ENCODE peak calls at places on chromosomes 11 and 22, in ten cellular contexts. L, N, Z, O, I, V, H, T, Y and S are unnamed samples.

GRCh38 chr11:129006161-129006560 is 63.5 kb upstream of the TP53AIP1 start:
- DNase-seq in L (no peak), N (no peak), Z (no peak), O (no peak), I (no peak), V (no peak), H (no peak), T (no peak), Y (no peak), S (no peak)

GRCh38 chr22:25774575-25775026 is 32.6 kb downstream of the MYO18B start:
- DNase-seq in L (no peak), N (peak), Z (peak), O (no peak), I (no peak), V (no peak), H (no peak), T (no peak), Y (no peak), S (no peak)

GRCh38 chr11:50071584-50072225 is 39.0 kb downstream of the OR4C45 start:
- DNase-seq in L (no peak), N (no peak), Z (no peak), O (no peak), I (no peak), V (no peak), H (no peak), T (no peak), Y (no peak), S (no peak)

GRCh38 chr11:116397556-116398167 is 375.1 kb downstream of the BUD13 start:
- DNase-seq in L (no peak), N (no peak), Z (no peak), O (no peak), I (no peak), V (no peak), H (no peak), T (no peak), Y (no peak), S (no peak)

GRCh38 chr22:50577987-50578775 is at the start of gene CPT1B:
- DNase-seq in L (no peak), N (no peak), Z (no peak), O (no peak), I (peak), V (no peak), H (no peak), T (no peak), Y (no peak), S (no peak)

GRCh38 chr11:67352546-67353316 is 615 bp downstream of the POLD4 start:
- DNase-seq in L (peak), N (peak), Z (peak), O (no peak), I (peak), V (no peak), H (no peak), T (peak), Y (no peak), S (peak)

GRCh38 chr22:36143956-36144355 is 16.6 kb downstream of the APOL3 start:
- DNase-seq in L (no peak), N (no peak), Z (no peak), O (no peak), I (no peak), V (no peak), H (no peak), T (no peak), Y (no peak), S (no peak)

GRCh38 chr22:49147171-49147570 is 680.5 kb downstream of the BRD1 start:
- DNase-seq in L (no peak), N (no peak), Z (no peak), O (no peak), I (no peak), V (no peak), H (no peak), T (no peak), Y (no peak), S (no peak)

GRCh38 chr11:124114942-124115781 is at the start of gene VWA5A:
- DNase-seq in L (peak), N (peak), Z (peak), O (peak), I (peak), V (peak), H (no peak), T (peak), Y (peak), S (peak)

GRCh38 chr22:30205281-30206115 is 41.1 kb downstream of the LIF start:
- DNase-seq in L (no peak), N (no peak), Z (no peak), O (peak), I (no peak), V (peak), H (peak), T (peak), Y (no peak), S (peak)

GRCh38 chr11:111440416-111441205 is 61.5 kb upstream of the POU2AF1 start:
- DNase-seq in L (peak), N (no peak), Z (no peak), O (no peak), I (no peak), V (no peak), H (peak), T (no peak), Y (no peak), S (no peak)

GRCh38 chr22:48301421-48301820 is 1526.3 kb downstream of the BRD1 start:
- DNase-seq in L (no peak), N (no peak), Z (no peak), O (no peak), I (no peak), V (no peak), H (no peak), T (no peak), Y (no peak), S (no peak)

GRCh38 chr11:706957-707816 is 1.2 kb downstream of the EPS8L2 start:
- DNase-seq in L (no peak), N (no peak), Z (peak), O (peak), I (peak), V (peak), H (peak), T (no peak), Y (no peak), S (peak)

GRCh38 chr11:67202045-67202444 is 64.2 kb upstream of the GRK2 start:
- DNase-seq in L (no peak), N (no peak), Z (no peak), O (no peak), I (no peak), V (no peak), H (no peak), T (no peak), Y (no peak), S (no peak)

GRCh38 chr11:112652786-112653390 is 308.3 kb upstream of the NCAM1 start:
- DNase-seq in L (no peak), N (no peak), Z (no peak), O (peak), I (no peak), V (peak), H (no peak), T (no peak), Y (no peak), S (peak)

GRCh38 chr11:8018742-8019631 is 31.9 kb downstream of the EIF3F start:
- DNase-seq in L (peak), N (peak), Z (peak), O (peak), I (peak), V (peak), H (no peak), T (no peak), Y (peak), S (peak)

GRCh38 chr22:46996595-46997310 is 234.3 kb downstream of the TBC1D22A start:
- DNase-seq in L (no peak), N (no peak), Z (peak), O (no peak), I (no peak), V (no peak), H (no peak), T (no peak), Y (no peak), S (no peak)

GRCh38 chr11:59186130-59186594 is 14.2 kb downstream of the DTX4 start:
- DNase-seq in L (peak), N (peak), Z (peak), O (no peak), I (no peak), V (peak), H (no peak), T (no peak), Y (peak), S (peak)

GRCh38 chr11:20000393-20001134 is 159.7 kb downstream of the DBX1 start:
- DNase-seq in L (no peak), N (no peak), Z (peak), O (no peak), I (no peak), V (no peak), H (no peak), T (peak), Y (no peak), S (no peak)

GRCh38 chr11:77250881-77251640 is 50.4 kb downstream of the GDPD4 start:
- DNase-seq in L (no peak), N (no peak), Z (no peak), O (peak), I (no peak), V (no peak), H (no peak), T (no peak), Y (no peak), S (peak)

GRCh38 chr22:33539902-33540751 is 380.1 kb downstream of the LARGE1 start:
- DNase-seq in L (peak), N (no peak), Z (peak), O (no peak), I (peak), V (peak), H (no peak), T (peak), Y (no peak), S (no peak)

GRCh38 chr22:45997077-45997774 is 20.3 kb upstream of the WNT7B start:
- DNase-seq in L (peak), N (peak), Z (peak), O (peak), I (peak), V (peak), H (peak), T (peak), Y (no peak), S (peak)

GRCh38 chr11:69909561-69910518 is 90.6 kb upstream of the FGF3 start:
- DNase-seq in L (no peak), N (peak), Z (no peak), O (peak), I (peak), V (no peak), H (peak), T (peak), Y (no peak), S (no peak)

GRCh38 chr11:19670030-19670761 is 42.4 kb upstream of the NAV2 start:
- DNase-seq in L (no peak), N (no peak), Z (no peak), O (peak), I (no peak), V (peak), H (no peak), T (no peak), Y (no peak), S (peak)

GRCh38 chr11:694563-695331 is at the start of gene DEAF1:
- DNase-seq in L (peak), N (peak), Z (peak), O (peak), I (peak), V (peak), H (peak), T (peak), Y (peak), S (peak)

GRCh38 chr22:32207971-32208480 is 3.2 kb upstream of the RFPL2 start:
- DNase-seq in L (no peak), N (no peak), Z (no peak), O (no peak), I (no peak), V (no peak), H (no peak), T (no peak), Y (no peak), S (no peak)

GRCh38 chr11:134445601-134446325 is 33.7 kb upstream of the B3GAT1 start:
- DNase-seq in L (no peak), N (no peak), Z (no peak), O (no peak), I (peak), V (no peak), H (no peak), T (no peak), Y (no peak), S (no peak)

GRCh38 chr11:88535916-88536547 is 198.5 kb upstream of the CTSC start:
- DNase-seq in L (no peak), N (no peak), Z (no peak), O (peak), I (no peak), V (no peak), H (no peak), T (no peak), Y (no peak), S (peak)

GRCh38 chr11:100515087-100515486 is 172.0 kb upstream of the ARHGAP42 start:
- DNase-seq in L (no peak), N (no peak), Z (no peak), O (peak), I (no peak), V (peak), H (no peak), T (no peak), Y (no peak), S (peak)

GRCh38 chr11:122494171-122494570 is 161.4 kb upstream of the UBASH3B start:
- DNase-seq in L (no peak), N (no peak), Z (no peak), O (no peak), I (no peak), V (peak), H (no peak), T (no peak), Y (no peak), S (no peak)

GRCh38 chr11:70934999-70935768 is 317.2 kb downstream of the SHANK2 start:
- DNase-seq in L (no peak), N (no peak), Z (no peak), O (no peak), I (peak), V (peak), H (no peak), T (no peak), Y (no peak), S (no peak)

GRCh38 chr11:81174646-81175330 is 1558.9 kb downstream of the FAM181B start:
- DNase-seq in L (no peak), N (no peak), Z (no peak), O (no peak), I (no peak), V (no peak), H (no peak), T (no peak), Y (no peak), S (no peak)

GRCh38 chr11:86152901-86153300 is 84.0 kb upstream of the PICALM start:
- DNase-seq in L (no peak), N (no peak), Z (no peak), O (no peak), I (no peak), V (no peak), H (no peak), T (no peak), Y (no peak), S (no peak)